ENCODE peak calls at places on chromosomes 13 and 19, in ten cellular contexts. K is CD8-positive, alpha-beta T cell; E is ascending aorta; Z is thoracic aorta; I is tibial artery; V is neural progenitor cell; F is adrenal gland; L is A549; U is gastrocnemius medialis; T is lower lobe of right lung. W is an unnamed sample.
A peak's percentile ranks its signal among the peaks of the same experiment; 100 is the strongest.

GRCh38 chr19:7415857-7416371 is 67.2 kb downstream of the ARHGEF18 start:
- DNase-seq in K (no peak), E (no peak), Z (no peak), I (no peak), V (no peak), F (no peak), L (no peak), U (no peak), T (no peak), W (no peak)

GRCh38 chr13:48069573-48069972 is 25.3 kb downstream of the MED4 start:
- DNase-seq in K (no peak), E (no peak), Z (no peak), I (no peak), V (no peak), F (no peak), L (no peak), U (no peak), T (no peak), W (no peak)

GRCh38 chr13:46317120-46317519 is 69.9 kb downstream of the RUBCNL start:
- DNase-seq in K (no peak), E (no peak), Z (no peak), I (no peak), V (no peak), F (no peak), L (no peak), U (no peak), T (no peak), W (no peak)

GRCh38 chr19:43720936-43721335 is 5.1 kb downstream of the IRGC start:
- DNase-seq in K (no peak), E (no peak), Z (no peak), I (no peak), V (no peak), F (no peak), L (no peak), U (no peak), T (no peak), W (no peak)

GRCh38 chr13:102878491-102878890 is 32.7 kb downstream of the ERCC5 start:
- DNase-seq in K (no peak), E (no peak), Z (no peak), I (no peak), V (peak; percentile 56), F (no peak), L (no peak), U (no peak), T (no peak), W (no peak)

GRCh38 chr13:87671031-87671823 is at the start of gene SLITRK5:
- DNase-seq in K (peak; percentile 78), E (peak; percentile 75), Z (no peak), I (peak; percentile 64), V (peak; percentile 90), F (peak; percentile 68), L (peak; percentile 59), U (peak; percentile 30), T (peak; percentile 81), W (peak; percentile 93)

GRCh38 chr13:99354371-99354951 is 47.3 kb upstream of the GPR183 start:
- DNase-seq in K (no peak), E (no peak), Z (no peak), I (no peak), V (no peak), F (no peak), L (no peak), U (no peak), T (no peak), W (peak; percentile 86)

GRCh38 chr19:13629687-13630357 is 123.5 kb upstream of the CACNA1A start:
- DNase-seq in K (no peak), E (no peak), Z (no peak), I (no peak), V (no peak), F (no peak), L (no peak), U (no peak), T (no peak), W (no peak)

GRCh38 chr13:42574435-42575311 is 721 bp downstream of the TNFSF11 start:
- DNase-seq in K (no peak), E (no peak), Z (no peak), I (no peak), V (peak; percentile 18), F (no peak), L (no peak), U (no peak), T (no peak), W (no peak)

DNA sequence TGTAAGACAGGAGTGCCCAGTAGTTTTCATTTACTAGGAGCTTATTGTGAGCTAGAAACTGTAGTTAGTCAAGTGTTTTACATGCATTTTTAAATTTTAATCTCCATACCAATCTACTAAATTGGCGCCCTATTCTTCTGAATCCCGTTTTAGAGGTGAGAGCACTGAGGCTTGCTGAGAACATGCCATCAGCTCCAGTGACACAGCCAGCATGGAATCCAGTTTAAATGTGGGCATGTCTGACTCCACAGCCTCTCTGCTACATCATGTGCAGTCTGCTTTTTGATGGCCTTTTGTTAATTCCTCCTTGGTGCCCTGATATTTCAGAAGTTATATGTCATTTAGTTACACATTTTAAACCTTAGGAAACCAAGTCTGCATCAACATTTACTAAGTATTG is 325.4 kb downstream of the DLEU7 start:
- DNase-seq in K (no peak), E (no peak), Z (no peak), I (no peak), V (no peak), F (no peak), L (no peak), U (no peak), T (no peak), W (no peak)
- H3K4me1 ChIP-seq in K (peaks cover 3% of the 10 kb centered on the region), E (no peaks in the 10 kb centered on the region), Z (peaks cover 29% of the 10 kb centered on the region), I (peaks cover 20% of the 10 kb centered on the region), V (peaks cover 20% of the 10 kb centered on the region), F (peaks cover 22% of the 10 kb centered on the region), L (peaks cover 14% of the 10 kb centered on the region), U (peaks cover 48% of the 10 kb centered on the region), T (peaks cover 76% of the 10 kb centered on the region), W (peaks cover 63% of the 10 kb centered on the region)

GRCh38 chr19:5225486-5226345 is 114.9 kb downstream of the PTPRS start:
- DNase-seq in K (no peak), E (no peak), Z (no peak), I (no peak), V (peak; percentile 39), F (no peak), L (no peak), U (no peak), T (no peak), W (no peak)
- TF ChIP-seq CTCF in K (no peak), E (peak; percentile 13), Z (peak; percentile 38), I (peak; percentile 28), V (peak; percentile 55), F (no peak), L (peak; percentile 38), U (peak; percentile 23), T (peak; percentile 39), W (peak; percentile 56)

GRCh38 chr19:18839465-18840287 is 7.9 kb downstream of the UPF1 start:
- DNase-seq in K (no peak), E (no peak), Z (no peak), I (no peak), V (no peak), F (peak; percentile 49), L (no peak), U (no peak), T (no peak), W (no peak)
- H3K4me1 ChIP-seq in K (peaks cover 89% of the 10 kb centered on the region), E (peaks cover 10% of the 10 kb centered on the region), Z (peaks cover 74% of the 10 kb centered on the region), I (peaks cover 66% of the 10 kb centered on the region), V (peaks cover 17% of the 10 kb centered on the region), F (peaks cover 34% of the 10 kb centered on the region), L (no peaks in the 10 kb centered on the region), U (peaks cover 66% of the 10 kb centered on the region), T (peaks cover 91% of the 10 kb centered on the region), W (peaks cover 100% of the 10 kb centered on the region)

DNA sequence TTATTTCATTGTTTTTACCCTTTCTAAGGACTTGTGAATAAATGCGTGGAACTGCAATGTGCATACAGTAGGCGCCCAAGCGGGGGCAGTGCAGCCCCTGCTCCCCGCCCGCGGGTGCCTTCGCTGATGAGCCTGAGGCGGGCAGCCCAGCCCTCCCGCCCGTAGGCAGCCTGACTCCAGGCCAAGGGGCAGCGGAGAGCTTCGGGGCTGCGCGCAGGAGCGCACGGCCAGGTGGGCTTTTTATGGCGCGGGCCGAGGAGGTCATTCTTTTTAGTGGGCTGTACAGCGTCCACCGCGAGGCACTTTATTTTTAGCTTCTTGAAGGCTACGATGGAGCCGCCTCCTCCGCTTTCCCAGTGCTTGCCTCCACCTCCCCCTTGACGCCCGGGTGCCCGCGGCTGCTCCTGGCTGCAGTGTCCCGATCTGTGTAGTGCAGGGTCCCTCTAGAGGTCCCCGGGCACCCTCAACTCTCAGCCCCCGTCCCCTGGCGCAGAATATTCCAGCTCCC is 60.5 kb downstream of the CCNE1 start:
- DNase-seq in K (no peak), E (no peak), Z (no peak), I (no peak), V (peak; percentile 81), F (no peak), L (no peak), U (no peak), T (no peak), W (no peak)
- TF ChIP-seq CTCF in K (no peak), E (no peak), Z (no peak), I (no peak), V (peak; percentile 47), F (no peak), L (peak; percentile 13), U (peak; percentile 25), T (no peak), W (no peak)

GRCh38 chr19:5128932-5129389 is 160.0 kb downstream of the KDM4B start:
- DNase-seq in K (no peak), E (no peak), Z (no peak), I (no peak), V (no peak), F (peak; percentile 39), L (no peak), U (no peak), T (no peak), W (no peak)
- H3K4me1 ChIP-seq in K (peaks cover 48% of the 10 kb centered on the region), E (peaks cover 5% of the 10 kb centered on the region), Z (peaks cover 44% of the 10 kb centered on the region), I (peaks cover 39% of the 10 kb centered on the region), V (peaks cover 60% of the 10 kb centered on the region), F (peaks cover 20% of the 10 kb centered on the region), L (no peaks in the 10 kb centered on the region), U (peaks cover 27% of the 10 kb centered on the region), T (peaks cover 18% of the 10 kb centered on the region), W (peaks cover 42% of the 10 kb centered on the region)

W was measured in esophagus muscularis mucosa.